ENCODE peak calls at places on chromosome 6, in eight cellular contexts. E is OCI-M1; U is substantia nigra; L is right cardiac atrium; D is HS-27A; K is activated CD4-positive, CD25-positive, alpha-beta regulatory T cell; O is stimulated activated CD8-positive, alpha-beta memory T cell treated with anti-CD3 and anti-CD28 coated beads, Interleukin-12 subunit alpha, Interleukin-12 subunit beta, amount 100 ng/mL, for 1 hour; J is CD4-positive, CD25-positive, alpha-beta regulatory T cell. I is an unnamed sample.

GRCh38 chr6:62288974-62289373 is 2.9 kb upstream of the KHDRBS2 start:
- DNase-seq in E (no peak), L (no peak), K (no peak), D (no peak), J (no peak), O (no peak), U (no peak), I (no peak)

GRCh38 chr6:138817799-138818198 is 21.9 kb downstream of the ECT2L start:
- DNase-seq in O (no peak), K (no peak), D (peak; percentile 17), J (no peak), U (no peak), E (peak; percentile 33), L (no peak), I (peak; percentile 68)

GRCh38 chr6:39366875-39367618 is 44.5 kb upstream of the KCNK16 start:
- DNase-seq in O (no peak), K (no peak), D (no peak), U (peak; percentile 59), E (no peak), L (no peak), J (no peak), I (no peak)

GRCh38 chr6:20315456-20315855 is 86.2 kb upstream of the E2F3 start:
- DNase-seq in U (no peak), K (no peak), J (no peak), E (no peak), O (no peak), D (no peak), L (no peak), I (no peak)

GRCh38 chr6:160398674-160399271 is 50.6 kb downstream of the SLC22A3 start:
- DNase-seq in O (no peak), L (no peak), U (no peak), J (peak; percentile 21), E (no peak), D (no peak), K (no peak), I (no peak)

GRCh38 chr6:32895006-32895345 is 41.0 kb downstream of the PSMB9 start:
- DNase-seq in D (no peak), J (no peak), E (no peak), K (no peak), U (no peak), O (no peak), L (no peak), I (no peak)

GRCh38 chr6:46993846-46994245 is 48.3 kb downstream of the ADGRF1 start:
- DNase-seq in E (no peak), D (no peak), L (no peak), K (no peak), J (no peak), O (no peak), U (no peak), I (no peak)

GRCh38 chr6:163716690-163717089 is 302.2 kb downstream of the QKI start:
- DNase-seq in U (no peak), J (no peak), E (no peak), L (no peak), K (no peak), O (no peak), D (no peak), I (no peak)

GRCh38 chr6:154690857-154691256 is 42.4 kb upstream of the SCAF8 start:
- DNase-seq in U (no peak), O (no peak), K (no peak), E (no peak), J (no peak), L (no peak), D (no peak), I (no peak)

GRCh38 chr6:170291271-170292110 is 613 bp upstream of the DLL1 start:
- DNase-seq in U (peak; percentile 81), O (peak; percentile 34), J (peak; percentile 51), K (no peak), E (no peak), L (peak; percentile 93), D (no peak), I (peak; percentile 82)

GRCh38 chr6:158410784-158411183 is 98.5 kb downstream of the TULP4 start:
- DNase-seq in K (no peak), O (no peak), U (no peak), E (no peak), D (no peak), L (no peak), J (no peak), I (peak; percentile 44)

GRCh38 chr6:51108563-51109234 is 290.0 kb downstream of the TFAP2B start:
- DNase-seq in U (no peak), L (no peak), E (no peak), O (no peak), D (no peak), J (no peak), K (no peak), I (no peak)

GRCh38 chr6:81624443-81624842 is 128.0 kb downstream of the TENT5A start:
- DNase-seq in K (no peak), U (no peak), E (no peak), D (no peak), L (no peak), J (no peak), O (no peak), I (no peak)

GRCh38 chr6:37943436-37944058 is 124.0 kb downstream of the ZFAND3 start:
- DNase-seq in E (no peak), U (no peak), K (no peak), J (no peak), O (no peak), L (no peak), D (no peak), I (no peak)

GRCh38 chr6:10521104-10521808 is at the start of gene GCNT2:
- DNase-seq in D (no peak), L (no peak), E (peak; percentile 44), O (no peak), J (no peak), U (no peak), K (no peak), I (no peak)

GRCh38 chr6:17102258-17102870 is 514 bp downstream of the STMND1 start:
- DNase-seq in U (no peak), D (no peak), E (no peak), L (no peak), O (no peak), J (no peak), K (no peak), I (no peak)

GRCh38 chr6:143200035-143200770 is 139.5 kb downstream of the AIG1 start:
- DNase-seq in E (peak; percentile 82), L (no peak), K (no peak), O (no peak), D (no peak), J (no peak), U (no peak), I (no peak)

I was measured in NCI-H2029.